ENCODE peak calls at places on chromosome 11, in nine cellular contexts. E is GM06990, B is AG04450, P is A673, S is IMR-90, O is GM12864, G is endothelial cell, Q is HL-60, L is foreskin keratinocyte. Y is an unnamed sample.
A peak's percentile ranks its signal among the peaks of the same experiment; 100 is the strongest.

GRCh38 chr11:27462543-27462942 is 10.0 kb downstream of the LGR4 start:
- DNase-seq in E (no peak), B (no peak), P (no peak), S (no peak), O (no peak), G (no peak), Q (no peak), L (peak; percentile 55), Y (no peak)

GRCh38 chr11:7621090-7621489 is 52.2 kb downstream of the CYB5R2 start:
- DNase-seq in E (no peak), B (no peak), P (no peak), S (no peak), O (no peak), G (no peak), Q (no peak), L (no peak), Y (no peak)

GRCh38 chr11:132520199-132520598 is 1012.1 kb downstream of the OPCML start:
- DNase-seq in E (no peak), B (no peak), P (no peak), S (peak; percentile 3), O (no peak), G (no peak), Q (no peak), L (peak; percentile 43), Y (no peak)

GRCh38 chr11:96207459-96208449 is 135.2 kb downstream of the MAML2 start:
- DNase-seq in E (no peak), B (no peak), P (peak; percentile 96), S (peak; percentile 41), O (no peak), G (peak; percentile 16), Q (peak; percentile 19), L (peak; percentile 94), Y (no peak)

GRCh38 chr11:117538731-117539130 is 211.1 kb downstream of the CEP164 start:
- DNase-seq in E (no peak), B (no peak), P (no peak), S (no peak), O (no peak), G (no peak), Q (no peak), L (no peak), Y (no peak)

GRCh38 chr11:123083623-123084029 is 21.7 kb upstream of the HSPA8 start:
- DNase-seq in E (no peak), B (peak; percentile 90), P (peak; percentile 95), S (peak; percentile 99), O (no peak), G (peak; percentile 14), Q (peak; percentile 68), L (peak; percentile 95), Y (no peak)

GRCh38 chr11:103091024-103091423 is 936 bp downstream of the DCUN1D5 start:
- DNase-seq in E (no peak), B (no peak), P (peak; percentile 77), S (peak; percentile 4), O (no peak), G (peak; percentile 5), Q (peak; percentile 26), L (peak; percentile 29), Y (peak; percentile 17)

GRCh38 chr11:71948314-71949027 is 19.6 kb downstream of the RNF121 start:
- DNase-seq in E (no peak), B (no peak), P (no peak), S (no peak), O (no peak), G (no peak), Q (no peak), L (no peak), Y (no peak)

GRCh38 chr11:109877043-109877442 is 216.1 kb upstream of the ZC3H12C start:
- DNase-seq in E (no peak), B (no peak), P (no peak), S (no peak), O (no peak), G (no peak), Q (no peak), L (no peak), Y (no peak)

GRCh38 chr11:46710821-46711269 is 8.2 kb upstream of the F2 start:
- DNase-seq in E (no peak), B (peak; percentile 85), P (no peak), S (peak; percentile 97), O (no peak), G (no peak), Q (no peak), L (no peak), Y (no peak)

GRCh38 chr11:26777276-26777939 is 55.5 kb upstream of the SLC5A12 start:
- DNase-seq in E (no peak), B (no peak), P (no peak), S (peak; percentile 7), O (no peak), G (no peak), Q (no peak), L (no peak), Y (no peak)

GRCh38 chr11:12539570-12539969 is 134.7 kb upstream of the TEAD1 start:
- DNase-seq in E (no peak), B (peak; percentile 91), P (no peak), S (peak; percentile 99), O (no peak), G (no peak), Q (no peak), L (peak; percentile 92), Y (no peak)

GRCh38 chr11:65646288-65646734 is 8.4 kb downstream of the SIPA1 start:
- DNase-seq in E (peak; percentile 13), B (no peak), P (no peak), S (no peak), O (no peak), G (no peak), Q (no peak), L (no peak), Y (no peak)

GRCh38 chr11:94877446-94878200 is 95.7 kb downstream of the CWC15 start:
- DNase-seq in E (no peak), B (no peak), P (no peak), S (no peak), O (no peak), G (no peak), Q (no peak), L (no peak), Y (no peak)

GRCh38 chr11:47183031-47183856 is 3.0 kb downstream of the PACSIN3 start:
- DNase-seq in E (no peak), B (no peak), P (no peak), S (no peak), O (no peak), G (no peak), Q (no peak), L (no peak), Y (no peak)

GRCh38 chr11:35391922-35392813 is 27.2 kb downstream of the SLC1A2 start:
- DNase-seq in E (peak; percentile 78), B (peak; percentile 72), P (peak; percentile 94), S (peak; percentile 84), O (peak; percentile 53), G (peak; percentile 96), Q (peak; percentile 72), L (peak; percentile 47), Y (peak; percentile 78)

GRCh38 chr11:116697011-116697410 is 75.8 kb downstream of the BUD13 start:
- DNase-seq in E (no peak), B (no peak), P (no peak), S (no peak), O (no peak), G (peak; percentile 0), Q (no peak), L (peak; percentile 82), Y (no peak)

GRCh38 chr11:43573233-43573632 is 107.3 kb upstream of the HSD17B12 start:
- DNase-seq in E (no peak), B (no peak), P (peak; percentile 88), S (no peak), O (no peak), G (peak; percentile 58), Q (peak; percentile 29), L (no peak), Y (peak; percentile 63)

GRCh38 chr11:15471709-15472404 is 357.1 kb downstream of the INSC start:
- DNase-seq in E (no peak), B (no peak), P (no peak), S (no peak), O (no peak), G (no peak), Q (no peak), L (no peak), Y (no peak)

GRCh38 chr11:12418019-12418611 is 40.7 kb downstream of the PARVA start:
- DNase-seq in E (no peak), B (no peak), P (peak; percentile 64), S (peak; percentile 57), O (no peak), G (no peak), Q (no peak), L (no peak), Y (no peak)

GRCh38 chr11:90434858-90435257 is 212.0 kb upstream of the CHORDC1 start:
- DNase-seq in E (no peak), B (no peak), P (peak; percentile 58), S (no peak), O (no peak), G (peak; percentile 30), Q (no peak), L (peak; percentile 28), Y (no peak)
- TF ChIP-seq CTCF in E (no peak), B (no peak), P (peak; percentile 65), S (no peak), O (no peak), G (no peak), Q (peak; percentile 14), L (no peak), Y (no peak)

DNA sequence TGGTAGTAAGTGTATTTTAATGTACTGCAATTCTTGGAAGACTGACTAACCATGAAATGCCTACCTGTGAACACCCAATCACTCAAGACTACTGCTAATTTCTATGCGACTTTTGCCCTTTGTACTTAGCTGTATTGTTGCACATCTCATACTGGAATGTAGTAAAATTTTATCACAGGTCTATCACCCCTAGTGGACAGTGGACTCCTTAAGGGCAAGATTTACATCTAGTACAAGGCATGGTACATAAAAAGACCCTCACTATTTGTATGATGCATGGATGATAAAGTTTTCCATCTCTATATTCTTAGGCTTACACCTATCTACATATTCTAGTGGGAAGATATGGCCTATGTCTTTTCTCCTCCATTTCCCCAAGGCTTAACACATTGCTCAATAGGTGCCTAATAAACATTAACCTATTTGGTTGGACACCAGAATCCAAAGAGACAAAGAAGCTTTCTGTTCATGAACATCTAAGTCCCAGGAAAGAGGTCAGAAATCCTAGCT is 26.1 kb downstream of the SERGEF start:
- DNase-seq in E (no peak), B (no peak), P (no peak), S (no peak), O (no peak), G (no peak), Q (no peak), L (no peak), Y (no peak)
- TF ChIP-seq CTCF in E (no peak), B (peak; percentile 21), P (no peak), S (peak; percentile 15), O (no peak), G (no peak), Q (peak; percentile 2), L (peak; percentile 19), Y (no peak)

GRCh38 chr11:92340839-92341238 is 116.2 kb downstream of the FAT3 start:
- DNase-seq in E (no peak), B (no peak), P (peak; percentile 48), S (peak; percentile 2), O (peak; percentile 0), G (peak; percentile 25), Q (no peak), L (peak; percentile 25), Y (no peak)
- TF ChIP-seq CTCF in E (peak; percentile 69), B (peak; percentile 47), P (peak; percentile 84), S (peak; percentile 12), O (peak; percentile 65), G (peak; percentile 30), Q (no peak), L (peak; percentile 58), Y (peak; percentile 36)

DNA sequence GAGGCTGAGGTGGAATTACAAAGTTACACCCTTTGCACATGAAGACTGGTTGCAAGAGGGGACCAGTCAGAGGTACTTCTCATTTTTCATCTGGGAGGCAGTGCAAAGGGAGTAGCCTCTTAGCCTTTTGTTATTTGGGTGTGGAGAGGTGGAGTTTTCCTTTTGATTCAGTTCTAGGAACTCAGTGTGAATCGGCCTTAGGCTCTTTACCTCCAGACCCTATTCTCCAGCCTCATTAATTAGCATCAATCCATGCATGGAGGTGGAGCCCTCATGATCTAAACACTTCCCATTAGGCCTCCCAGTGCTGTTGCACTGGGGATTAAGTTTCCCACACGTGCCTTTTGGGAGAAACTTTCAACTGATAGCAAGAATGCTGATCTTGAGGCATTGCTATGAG is 291.2 kb upstream of the MTNR1B start:
- DNase-seq in E (no peak), B (no peak), P (no peak), S (no peak), O (no peak), G (no peak), Q (no peak), L (no peak), Y (no peak)
- TF ChIP-seq CTCF in E (no peak), B (no peak), P (no peak), S (no peak), O (no peak), G (no peak), Q (no peak), L (no peak), Y (no peak)

Y was measured in GM20000.